ENCODE peak calls at places on chromosomes 6 and 20, in four cellular contexts. One of them, this sample, is unnamed.

GRCh38 chr20:32829291-32830005 is 9.7 kb downstream of the MAPRE1 start:
- DNase-seq in GF-D8: no peak
- DNase-seq in T-helper 17 cell: no peak
- DNase-seq in stimulated activated CD4-positive, alpha-beta T cell treated with anti-CD3 and anti-CD28 coated beads, Interleukin-15, amount 100 ng/mL, for 1 hour: no peak
- DNase-seq in this sample: no peak

GRCh38 chr6:4935981-4936680 is 67.7 kb downstream of the RPP40 start:
- DNase-seq in T-helper 17 cell: no peak
- DNase-seq in stimulated activated CD4-positive, alpha-beta T cell treated with anti-CD3 and anti-CD28 coated beads, Interleukin-15, amount 100 ng/mL, for 1 hour: no peak
- DNase-seq in GF-D8: no peak
- DNase-seq in this sample: no peak

GRCh38 chr20:6466065-6466810 is 301.2 kb upstream of the BMP2 start:
- DNase-seq in GF-D8: no peak
- DNase-seq in T-helper 17 cell: no peak
- DNase-seq in stimulated activated CD4-positive, alpha-beta T cell treated with anti-CD3 and anti-CD28 coated beads, Interleukin-15, amount 100 ng/mL, for 1 hour: no peak
- DNase-seq in this sample: no peak

GRCh38 chr20:11581271-11581670 is 336.4 kb upstream of the BTBD3 start:
- DNase-seq in GF-D8: no peak
- DNase-seq in T-helper 17 cell: no peak
- DNase-seq in stimulated activated CD4-positive, alpha-beta T cell treated with anti-CD3 and anti-CD28 coated beads, Interleukin-15, amount 100 ng/mL, for 1 hour: no peak
- DNase-seq in this sample: no peak

GRCh38 chr6:136782021-136782770 is 10.1 kb downstream of the MAP3K5 start:
- DNase-seq in T-helper 17 cell: no peak
- DNase-seq in GF-D8: peak; percentile 47
- DNase-seq in stimulated activated CD4-positive, alpha-beta T cell treated with anti-CD3 and anti-CD28 coated beads, Interleukin-15, amount 100 ng/mL, for 1 hour: no peak
- DNase-seq in this sample: no peak

GRCh38 chr6:306641-307061 is 14.4 kb downstream of the DUSP22 start:
- DNase-seq in stimulated activated CD4-positive, alpha-beta T cell treated with anti-CD3 and anti-CD28 coated beads, Interleukin-15, amount 100 ng/mL, for 1 hour: no peak
- DNase-seq in T-helper 17 cell: no peak
- DNase-seq in GF-D8: no peak
- DNase-seq in this sample: no peak

GRCh38 chr6:29011276-29011734 is 6.2 kb upstream of the ZNF311 start:
- DNase-seq in GF-D8: no peak
- DNase-seq in T-helper 17 cell: peak; percentile 33
- DNase-seq in stimulated activated CD4-positive, alpha-beta T cell treated with anti-CD3 and anti-CD28 coated beads, Interleukin-15, amount 100 ng/mL, for 1 hour: no peak
- DNase-seq in this sample: peak; percentile 33

GRCh38 chr6:137832110-137832509 is 34.9 kb upstream of the TNFAIP3 start:
- DNase-seq in GF-D8: no peak
- DNase-seq in T-helper 17 cell: no peak
- DNase-seq in stimulated activated CD4-positive, alpha-beta T cell treated with anti-CD3 and anti-CD28 coated beads, Interleukin-15, amount 100 ng/mL, for 1 hour: no peak
- DNase-seq in this sample: no peak

GRCh38 chr6:168713839-168714238 is 272.9 kb downstream of the SMOC2 start:
- DNase-seq in stimulated activated CD4-positive, alpha-beta T cell treated with anti-CD3 and anti-CD28 coated beads, Interleukin-15, amount 100 ng/mL, for 1 hour: no peak
- DNase-seq in T-helper 17 cell: no peak
- DNase-seq in GF-D8: no peak
- DNase-seq in this sample: no peak

GRCh38 chr6:27505209-27506027 is 32.5 kb upstream of the ZNF184 start:
- DNase-seq in T-helper 17 cell: peak; percentile 49
- DNase-seq in GF-D8: no peak
- DNase-seq in stimulated activated CD4-positive, alpha-beta T cell treated with anti-CD3 and anti-CD28 coated beads, Interleukin-15, amount 100 ng/mL, for 1 hour: no peak
- DNase-seq in this sample: peak; percentile 6

GRCh38 chr6:17460862-17461261 is 67.5 kb downstream of the CAP2 start:
- DNase-seq in T-helper 17 cell: no peak
- DNase-seq in stimulated activated CD4-positive, alpha-beta T cell treated with anti-CD3 and anti-CD28 coated beads, Interleukin-15, amount 100 ng/mL, for 1 hour: no peak
- DNase-seq in GF-D8: no peak
- DNase-seq in this sample: no peak

GRCh38 chr6:159701413-159701999 is 8.5 kb upstream of the SOD2 start:
- DNase-seq in GF-D8: no peak
- DNase-seq in T-helper 17 cell: no peak
- DNase-seq in stimulated activated CD4-positive, alpha-beta T cell treated with anti-CD3 and anti-CD28 coated beads, Interleukin-15, amount 100 ng/mL, for 1 hour: no peak
- DNase-seq in this sample: no peak

GRCh38 chr6:4351506-4351852 is 216.1 kb upstream of the ECI2 start:
- DNase-seq in T-helper 17 cell: no peak
- DNase-seq in GF-D8: no peak
- DNase-seq in stimulated activated CD4-positive, alpha-beta T cell treated with anti-CD3 and anti-CD28 coated beads, Interleukin-15, amount 100 ng/mL, for 1 hour: no peak
- DNase-seq in this sample: no peak

GRCh38 chr6:135880066-135880972 is 28.8 kb downstream of the PDE7B start:
- DNase-seq in stimulated activated CD4-positive, alpha-beta T cell treated with anti-CD3 and anti-CD28 coated beads, Interleukin-15, amount 100 ng/mL, for 1 hour: no peak
- DNase-seq in T-helper 17 cell: peak; percentile 14
- DNase-seq in GF-D8: no peak
- DNase-seq in this sample: peak; percentile 28

GRCh38 chr6:14799928-14800327 is 445.9 kb upstream of the JARID2 start:
- DNase-seq in stimulated activated CD4-positive, alpha-beta T cell treated with anti-CD3 and anti-CD28 coated beads, Interleukin-15, amount 100 ng/mL, for 1 hour: no peak
- DNase-seq in T-helper 17 cell: no peak
- DNase-seq in GF-D8: no peak
- DNase-seq in this sample: peak; percentile 78

GRCh38 chr6:88730602-88731001 is 232.8 kb downstream of the RNGTT start:
- DNase-seq in GF-D8: no peak
- DNase-seq in stimulated activated CD4-positive, alpha-beta T cell treated with anti-CD3 and anti-CD28 coated beads, Interleukin-15, amount 100 ng/mL, for 1 hour: no peak
- DNase-seq in T-helper 17 cell: no peak
- DNase-seq in this sample: no peak

GRCh38 chr20:1803216-1804128 is 91.7 kb upstream of the SIRPA start:
- DNase-seq in GF-D8: peak; percentile 58
- DNase-seq in T-helper 17 cell: no peak
- DNase-seq in stimulated activated CD4-positive, alpha-beta T cell treated with anti-CD3 and anti-CD28 coated beads, Interleukin-15, amount 100 ng/mL, for 1 hour: no peak
- DNase-seq in this sample: peak; percentile 73

GRCh38 chr6:87029711-87030314 is 65.1 kb downstream of the CGA start:
- DNase-seq in T-helper 17 cell: no peak
- DNase-seq in stimulated activated CD4-positive, alpha-beta T cell treated with anti-CD3 and anti-CD28 coated beads, Interleukin-15, amount 100 ng/mL, for 1 hour: no peak
- DNase-seq in GF-D8: no peak
- DNase-seq in this sample: peak; percentile 14

GRCh38 chr6:132365319-132365907 is 35.9 kb downstream of the MOXD1 start:
- DNase-seq in T-helper 17 cell: no peak
- DNase-seq in stimulated activated CD4-positive, alpha-beta T cell treated with anti-CD3 and anti-CD28 coated beads, Interleukin-15, amount 100 ng/mL, for 1 hour: no peak
- DNase-seq in GF-D8: no peak
- DNase-seq in this sample: no peak

GRCh38 chr20:38970302-38970701 is 8.2 kb downstream of the DHX35 start:
- DNase-seq in T-helper 17 cell: no peak
- DNase-seq in stimulated activated CD4-positive, alpha-beta T cell treated with anti-CD3 and anti-CD28 coated beads, Interleukin-15, amount 100 ng/mL, for 1 hour: no peak
- DNase-seq in GF-D8: no peak
- DNase-seq in this sample: no peak

GRCh38 chr6:20146291-20146690 is 66.0 kb downstream of the MBOAT1 start:
- DNase-seq in T-helper 17 cell: no peak
- DNase-seq in GF-D8: no peak
- DNase-seq in stimulated activated CD4-positive, alpha-beta T cell treated with anti-CD3 and anti-CD28 coated beads, Interleukin-15, amount 100 ng/mL, for 1 hour: no peak
- DNase-seq in this sample: no peak

GRCh38 chr6:57262491-57262890 is 40.4 kb upstream of the RAB23 start:
- DNase-seq in GF-D8: no peak
- DNase-seq in stimulated activated CD4-positive, alpha-beta T cell treated with anti-CD3 and anti-CD28 coated beads, Interleukin-15, amount 100 ng/mL, for 1 hour: no peak
- DNase-seq in T-helper 17 cell: no peak
- DNase-seq in this sample: peak; percentile 44

GRCh38 chr6:44499609-44500008 is 112.1 kb downstream of the CDC5L start:
- DNase-seq in stimulated activated CD4-positive, alpha-beta T cell treated with anti-CD3 and anti-CD28 coated beads, Interleukin-15, amount 100 ng/mL, for 1 hour: no peak
- DNase-seq in GF-D8: no peak
- DNase-seq in T-helper 17 cell: no peak
- DNase-seq in this sample: no peak

GRCh38 chr6:41427642-41428401 is 92.4 kb downstream of the NCR2 start:
- DNase-seq in T-helper 17 cell: no peak
- DNase-seq in stimulated activated CD4-positive, alpha-beta T cell treated with anti-CD3 and anti-CD28 coated beads, Interleukin-15, amount 100 ng/mL, for 1 hour: no peak
- DNase-seq in GF-D8: no peak
- DNase-seq in this sample: peak; percentile 30

GRCh38 chr6:93423542-93423941 is 4.2 kb upstream of the EPHA7 start:
- DNase-seq in stimulated activated CD4-positive, alpha-beta T cell treated with anti-CD3 and anti-CD28 coated beads, Interleukin-15, amount 100 ng/mL, for 1 hour: no peak
- DNase-seq in T-helper 17 cell: no peak
- DNase-seq in GF-D8: no peak
- DNase-seq in this sample: peak; percentile 15

GRCh38 chr6:9233226-9233625 is 797.9 kb upstream of the SLC35B3 start:
- DNase-seq in GF-D8: no peak
- DNase-seq in T-helper 17 cell: no peak
- DNase-seq in stimulated activated CD4-positive, alpha-beta T cell treated with anti-CD3 and anti-CD28 coated beads, Interleukin-15, amount 100 ng/mL, for 1 hour: no peak
- DNase-seq in this sample: no peak

GRCh38 chr6:148967128-148967527 is 220.3 kb downstream of the UST start:
- DNase-seq in T-helper 17 cell: no peak
- DNase-seq in stimulated activated CD4-positive, alpha-beta T cell treated with anti-CD3 and anti-CD28 coated beads, Interleukin-15, amount 100 ng/mL, for 1 hour: no peak
- DNase-seq in GF-D8: no peak
- DNase-seq in this sample: no peak

GRCh38 chr6:150176152-150176551 is 33.3 kb downstream of the PPP1R14C start:
- DNase-seq in GF-D8: no peak
- DNase-seq in stimulated activated CD4-positive, alpha-beta T cell treated with anti-CD3 and anti-CD28 coated beads, Interleukin-15, amount 100 ng/mL, for 1 hour: no peak
- DNase-seq in T-helper 17 cell: no peak
- DNase-seq in this sample: no peak

GRCh38 chr6:33441457-33441856 is 12.9 kb upstream of the ZBTB9 start:
- DNase-seq in T-helper 17 cell: no peak
- DNase-seq in GF-D8: no peak
- DNase-seq in stimulated activated CD4-positive, alpha-beta T cell treated with anti-CD3 and anti-CD28 coated beads, Interleukin-15, amount 100 ng/mL, for 1 hour: no peak
- DNase-seq in this sample: no peak

GRCh38 chr6:16731503-16732018 is 29.7 kb downstream of the ATXN1 start:
- DNase-seq in T-helper 17 cell: no peak
- DNase-seq in GF-D8: no peak
- DNase-seq in stimulated activated CD4-positive, alpha-beta T cell treated with anti-CD3 and anti-CD28 coated beads, Interleukin-15, amount 100 ng/mL, for 1 hour: no peak
- DNase-seq in this sample: no peak

GRCh38 chr6:25655746-25656145 is 3.7 kb downstream of the SCGN start:
- DNase-seq in stimulated activated CD4-positive, alpha-beta T cell treated with anti-CD3 and anti-CD28 coated beads, Interleukin-15, amount 100 ng/mL, for 1 hour: no peak
- DNase-seq in GF-D8: no peak
- DNase-seq in T-helper 17 cell: no peak
- DNase-seq in this sample: no peak

GRCh38 chr6:111805511-111806181 is 67.6 kb downstream of the FYN start:
- DNase-seq in stimulated activated CD4-positive, alpha-beta T cell treated with anti-CD3 and anti-CD28 coated beads, Interleukin-15, amount 100 ng/mL, for 1 hour: no peak
- DNase-seq in T-helper 17 cell: no peak
- DNase-seq in GF-D8: no peak
- DNase-seq in this sample: no peak

GRCh38 chr6:87747646-87748045 is 45.6 kb upstream of the AKIRIN2 start:
- DNase-seq in T-helper 17 cell: no peak
- DNase-seq in GF-D8: no peak
- DNase-seq in stimulated activated CD4-positive, alpha-beta T cell treated with anti-CD3 and anti-CD28 coated beads, Interleukin-15, amount 100 ng/mL, for 1 hour: no peak
- DNase-seq in this sample: no peak

GRCh38 chr6:30322527-30323501 is 3.9 kb upstream of the TRIM39 start:
- DNase-seq in T-helper 17 cell: no peak
- DNase-seq in GF-D8: no peak
- DNase-seq in stimulated activated CD4-positive, alpha-beta T cell treated with anti-CD3 and anti-CD28 coated beads, Interleukin-15, amount 100 ng/mL, for 1 hour: no peak
- DNase-seq in this sample: no peak

GRCh38 chr20:58406422-58407001 is 17.5 kb downstream of the VAPB start:
- DNase-seq in GF-D8: no peak
- DNase-seq in stimulated activated CD4-positive, alpha-beta T cell treated with anti-CD3 and anti-CD28 coated beads, Interleukin-15, amount 100 ng/mL, for 1 hour: no peak
- DNase-seq in T-helper 17 cell: no peak
- DNase-seq in this sample: no peak

GRCh38 chr20:44650777-44651493 is 564 bp downstream of the ADA start:
- DNase-seq in T-helper 17 cell: peak; percentile 22
- DNase-seq in GF-D8: no peak
- DNase-seq in stimulated activated CD4-positive, alpha-beta T cell treated with anti-CD3 and anti-CD28 coated beads, Interleukin-15, amount 100 ng/mL, for 1 hour: no peak
- DNase-seq in this sample: no peak

GRCh38 chr6:90584636-90585255 is 2.1 kb downstream of the MAP3K7 start:
- DNase-seq in GF-D8: peak; percentile 31
- DNase-seq in T-helper 17 cell: no peak
- DNase-seq in stimulated activated CD4-positive, alpha-beta T cell treated with anti-CD3 and anti-CD28 coated beads, Interleukin-15, amount 100 ng/mL, for 1 hour: no peak
- DNase-seq in this sample: no peak

This sample was measured in midbrain.